ENCODE peak calls at places on chromosomes 11 and 22, in eight cellular contexts. E, N, K, Z, M, O, A and T are unnamed samples. For H3K4me1, the result is how much of the 10 kb centered on the place peaks cover.

GRCh38 chr11:66006134-66006890 is 4.0 kb downstream of the BANF1 start:
- DNase-seq in E (no peak), N (no peak), K (no peak), Z (no peak), M (no peak), O (no peak), A (no peak), T (no peak)

GRCh38 chr11:134476435-134477021 is 64.5 kb upstream of the B3GAT1 start:
- DNase-seq in E (peak), N (peak), K (no peak), Z (no peak), M (no peak), O (peak), A (no peak), T (peak)

GRCh38 chr11:70229737-70230136 is 26.6 kb downstream of the FADD start:
- DNase-seq in E (no peak), N (no peak), K (no peak), Z (no peak), M (no peak), O (no peak), A (no peak), T (no peak)

GRCh38 chr22:19852177-19852781 is 2.4 kb downstream of the GNB1L start:
- DNase-seq in E (no peak), N (no peak), K (no peak), Z (no peak), M (no peak), O (no peak), A (no peak), T (peak)

GRCh38 chr11:78715639-78716311 is 141.1 kb upstream of the NARS2 start:
- DNase-seq in E (peak), N (peak), K (peak), Z (peak), M (peak), O (peak), A (peak), T (peak)

GRCh38 chr11:57269580-57270021 is 32.6 kb upstream of the APLNR start:
- DNase-seq in E (no peak), N (no peak), K (no peak), Z (no peak), M (no peak), O (no peak), A (no peak), T (no peak)

GRCh38 chr11:87076260-87076783 is 38.6 kb downstream of the TMEM135 start:
- DNase-seq in E (no peak), N (no peak), K (no peak), Z (no peak), M (no peak), O (no peak), A (no peak), T (no peak)

GRCh38 chr11:92266821-92267220 is 42.2 kb downstream of the FAT3 start:
- DNase-seq in E (no peak), N (no peak), K (no peak), Z (no peak), M (no peak), O (no peak), A (no peak), T (peak)

GRCh38 chr11:13260963-13261599 is 16.5 kb upstream of the BMAL1 start:
- DNase-seq in E (no peak), N (peak), K (no peak), Z (no peak), M (no peak), O (no peak), A (no peak), T (no peak)

GRCh38 chr11:18313985-18314763 is 7.8 kb downstream of the HPS5 start:
- DNase-seq in E (no peak), N (no peak), K (no peak), Z (no peak), M (no peak), O (peak), A (no peak), T (no peak)

GRCh38 chr11:134120143-134120850 is 51.4 kb downstream of the JAM3 start:
- DNase-seq in E (no peak), N (no peak), K (no peak), Z (no peak), M (no peak), O (no peak), A (no peak), T (peak)

GRCh38 chr22:41966225-41966606 is 3.0 kb upstream of the SEPTIN3 start:
- DNase-seq in E (no peak), N (no peak), K (no peak), Z (no peak), M (no peak), O (no peak), A (no peak), T (no peak)

GRCh38 chr11:126282742-126283591 is at the start of gene TIRAP:
- DNase-seq in E (peak), N (peak), K (peak), Z (no peak), M (peak), O (peak), A (peak), T (peak)

GRCh38 chr11:117430293-117430955 is 102.8 kb downstream of the CEP164 start:
- DNase-seq in E (no peak), N (no peak), K (no peak), Z (no peak), M (no peak), O (no peak), A (no peak), T (no peak)

GRCh38 chr11:111582163-111582562 is 20.1 kb upstream of the SIK2 start:
- DNase-seq in E (no peak), N (no peak), K (peak), Z (no peak), M (no peak), O (no peak), A (no peak), T (no peak)

GRCh38 chr11:34654491-34655334 is 33.8 kb downstream of the EHF start:
- DNase-seq in E (no peak), N (peak), K (no peak), Z (peak), M (no peak), O (peak), A (no peak), T (peak)

GRCh38 chr11:119853581-119854360 is 124.8 kb upstream of the NECTIN1 start:
- DNase-seq in E (no peak), N (no peak), K (no peak), Z (no peak), M (no peak), O (no peak), A (no peak), T (no peak)

GRCh38 chr11:111378773-111379499 is at the start of gene POU2AF1:
- DNase-seq in E (no peak), N (no peak), K (peak), Z (no peak), M (no peak), O (peak), A (peak), T (no peak)

GRCh38 chr22:46563381-46564083 is 26.1 kb upstream of the CELSR1 start:
- DNase-seq in E (peak), N (peak), K (peak), Z (peak), M (peak), O (peak), A (peak), T (peak)

GRCh38 chr11:2273311-2273710 is 2.9 kb upstream of the ASCL2 start:
- DNase-seq in E (no peak), N (no peak), K (no peak), Z (no peak), M (no peak), O (no peak), A (no peak), T (no peak)

GRCh38 chr11:30143098-30143705 is 87.6 kb upstream of the FSHB start:
- DNase-seq in E (peak), N (peak), K (peak), Z (peak), M (peak), O (peak), A (peak), T (peak)

GRCh38 chr11:110522456-110522855 is 92.7 kb downstream of the FDX1 start:
- DNase-seq in E (no peak), N (no peak), K (peak), Z (no peak), M (no peak), O (no peak), A (no peak), T (no peak)

GRCh38 chr11:132982769-132983168 is 549.5 kb downstream of the OPCML start:
- DNase-seq in E (peak), N (no peak), K (no peak), Z (no peak), M (no peak), O (peak), A (no peak), T (no peak)

GRCh38 chr11:14371249-14371648 is 12.3 kb upstream of the RRAS2 start:
- DNase-seq in E (no peak), N (no peak), K (no peak), Z (no peak), M (no peak), O (no peak), A (no peak), T (no peak)

GRCh38 chr11:47856186-47856585 is 8.0 kb upstream of the NUP160 start:
- DNase-seq in E (no peak), N (no peak), K (no peak), Z (no peak), M (no peak), O (no peak), A (no peak), T (peak)

GRCh38 chr11:22666700-22667439 is 459 bp downstream of the GAS2 start:
- DNase-seq in E (peak), N (no peak), K (no peak), Z (no peak), M (peak), O (peak), A (peak), T (peak)

GRCh38 chr11:9273430-9274336 is 8.5 kb upstream of the DENND5A start:
- DNase-seq in E (no peak), N (no peak), K (no peak), Z (no peak), M (no peak), O (no peak), A (no peak), T (no peak)

GRCh38 chr11:67301951-67302516 is 1.3 kb upstream of the SSH3 start:
- DNase-seq in E (peak), N (peak), K (no peak), Z (no peak), M (no peak), O (peak), A (no peak), T (peak)

GRCh38 chr22:45227645-45228400 is 12.9 kb downstream of the KIAA0930 start:
- DNase-seq in E (peak), N (no peak), K (no peak), Z (no peak), M (no peak), O (no peak), A (no peak), T (no peak)

GRCh38 chr11:46890665-46891064 is 27.7 kb downstream of the LRP4 start:
- DNase-seq in E (no peak), N (peak), K (no peak), Z (no peak), M (no peak), O (no peak), A (no peak), T (no peak)

GRCh38 chr11:114132944-114133394 is 73.5 kb downstream of the ZBTB16 start:
- DNase-seq in E (no peak), N (peak), K (no peak), Z (no peak), M (no peak), O (no peak), A (no peak), T (no peak)

GRCh38 chr11:104546486-104546885 is 351.8 kb downstream of the CASP12 start:
- DNase-seq in E (no peak), N (no peak), K (no peak), Z (no peak), M (no peak), O (no peak), A (no peak), T (no peak)

GRCh38 chr22:21920341-21921183 is 32.1 kb downstream of the PPM1F start:
- DNase-seq in E (no peak), N (no peak), K (no peak), Z (no peak), M (peak), O (no peak), A (no peak), T (no peak)

GRCh38 chr11:63445720-63446119 is 45.2 kb downstream of the PLAAT5 start:
- DNase-seq in E (no peak), N (peak), K (no peak), Z (no peak), M (no peak), O (no peak), A (no peak), T (no peak)

GRCh38 chr11:77557553-77557952 is 32.2 kb upstream of the AQP11 start:
- DNase-seq in E (peak), N (peak), K (no peak), Z (no peak), M (peak), O (peak), A (peak), T (no peak)

GRCh38 chr22:45636668-45637067 is 35.0 kb upstream of the ATXN10 start:
- DNase-seq in E (no peak), N (no peak), K (no peak), Z (no peak), M (no peak), O (no peak), A (no peak), T (no peak)

GRCh38 chr22:38085501-38085900 is 1.5 kb upstream of the SLC16A8 start:
- DNase-seq in E (no peak), N (no peak), K (no peak), Z (no peak), M (no peak), O (no peak), A (no peak), T (no peak)

GRCh38 chr22:44731357-44731970 is 20.9 kb upstream of the ARHGAP8 start:
- DNase-seq in E (no peak), N (no peak), K (no peak), Z (no peak), M (peak), O (no peak), A (no peak), T (no peak)

GRCh38 chr11:3747704-3748103 is 49.6 kb downstream of the NUP98 start:
- DNase-seq in E (no peak), N (peak), K (no peak), Z (no peak), M (no peak), O (no peak), A (no peak), T (peak)

GRCh38 chr11:78277314-78277994 is 88.7 kb downstream of the USP35 start:
- DNase-seq in E (no peak), N (no peak), K (no peak), Z (no peak), M (no peak), O (no peak), A (no peak), T (peak)

GRCh38 chr11:101129203-101129943 is at the start of gene PGR:
- DNase-seq in E (peak), N (no peak), K (no peak), Z (no peak), M (peak), O (peak), A (no peak), T (peak)
- TF ChIP-seq EZH2phosphoT487 in E (peak), N (peak), K (no peak), Z (no peak), M (no peak), O (peak), A (no peak), T (peak)

DNA sequence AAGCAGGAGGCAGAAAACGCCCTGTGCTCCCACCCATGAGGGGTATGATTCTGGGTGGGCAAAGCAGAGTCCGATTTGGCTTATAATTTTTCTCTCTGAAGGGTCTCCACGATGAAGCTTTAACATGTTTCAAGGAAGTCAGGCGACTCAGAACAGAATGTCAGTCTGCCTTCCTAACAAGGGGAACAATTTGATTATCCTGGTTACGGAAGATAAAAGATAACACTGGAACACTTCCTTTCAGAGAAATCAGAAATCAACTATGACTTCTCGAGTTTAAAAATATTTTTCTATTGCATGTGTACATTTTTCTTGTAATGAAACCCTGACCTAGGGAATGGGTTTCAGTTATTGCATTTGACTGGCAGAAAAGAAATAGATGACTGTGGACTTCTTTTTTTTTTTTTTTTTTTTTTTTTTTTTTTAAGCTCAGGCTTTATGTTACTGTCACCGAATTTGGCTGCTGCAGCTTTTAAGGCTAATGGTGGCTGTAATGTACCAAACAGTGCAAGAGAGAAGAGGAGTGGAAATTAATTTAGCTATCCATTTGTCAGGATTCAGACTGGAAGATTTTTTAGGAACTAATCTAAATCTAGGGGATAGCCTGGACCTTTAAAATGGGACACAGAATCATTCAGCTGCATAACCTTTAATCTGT is 297.7 kb downstream of the CADM1 start:
- DNase-seq in E (no peak), N (no peak), K (no peak), Z (no peak), M (peak), O (no peak), A (no peak), T (no peak)
- TF ChIP-seq CTCF in E (no peak), N (no peak), K (no peak), Z (no peak), M (no peak), O (no peak), A (no peak), T (no peak)

GRCh38 chr11:72631806-72632731 is 42.2 kb downstream of the PDE2A start:
- DNase-seq in E (no peak), N (peak), K (no peak), Z (no peak), M (peak), O (no peak), A (no peak), T (no peak)
- H3K4me1 ChIP-seq in E (under half), N (under half), K (under half), Z (under half), M (under half), O (under half), A (under half), T (under half)

GRCh38 chr11:45390407-45390806 is 104.3 kb upstream of the SYT13 start:
- DNase-seq in E (no peak), N (no peak), K (no peak), Z (no peak), M (no peak), O (no peak), A (no peak), T (no peak)
- TF ChIP-seq EZH2phosphoT487 in E (no peak), N (no peak), K (no peak), Z (no peak), M (no peak), O (no peak), A (no peak), T (no peak)

DNA sequence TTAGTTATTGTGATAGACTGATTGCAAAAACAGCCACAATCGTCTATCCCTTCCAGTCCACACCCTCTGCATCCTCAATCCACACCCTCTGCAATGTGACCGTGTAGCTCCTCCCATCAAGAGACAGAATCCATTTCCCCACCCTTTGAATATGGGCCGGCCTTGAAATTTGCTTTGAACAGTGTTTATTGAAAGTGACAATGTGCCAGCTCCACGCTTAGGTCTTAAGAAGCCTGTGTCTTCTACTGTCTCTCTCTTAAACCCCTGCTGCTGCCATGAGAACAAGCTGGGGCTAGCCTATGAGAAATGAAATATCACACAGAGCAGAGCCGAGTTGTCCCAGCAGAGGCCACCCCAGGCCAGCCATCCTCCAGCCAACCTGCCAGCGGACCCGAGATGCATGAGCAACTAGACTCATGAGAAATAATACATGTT is 22.3 kb upstream of the MICAL2 start:
- DNase-seq in E (no peak), N (peak), K (no peak), Z (no peak), M (no peak), O (no peak), A (no peak), T (no peak)
- TF ChIP-seq CTCF in E (no peak), N (no peak), K (no peak), Z (peak), M (peak), O (peak), A (no peak), T (peak)

DNA sequence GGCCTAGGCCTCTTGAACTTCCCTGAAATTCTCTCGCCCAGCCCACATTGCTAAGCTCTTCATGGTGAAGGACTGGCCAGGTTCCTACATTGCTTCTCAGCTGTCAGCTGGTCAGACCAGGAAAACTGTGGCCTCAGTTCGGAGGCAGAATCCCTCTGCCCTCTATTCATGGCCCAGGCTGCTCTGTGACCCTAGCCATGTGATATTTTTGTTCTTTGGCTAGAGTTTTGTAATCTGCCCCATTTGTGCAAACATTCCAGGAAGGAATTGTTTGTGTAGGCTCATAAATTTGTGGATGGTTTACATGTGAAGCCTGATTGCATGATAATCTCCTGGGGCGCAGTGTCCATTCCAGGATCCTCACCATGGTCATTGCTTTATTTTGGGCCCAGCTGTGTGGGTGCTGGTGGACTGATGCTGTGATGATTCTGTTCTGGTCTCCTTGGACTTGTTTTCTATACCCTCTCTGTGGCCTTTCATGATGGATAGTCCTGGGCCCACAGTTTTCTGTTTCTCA is 149.1 kb upstream of the E2F8 start:
- DNase-seq in E (no peak), N (no peak), K (no peak), Z (no peak), M (no peak), O (no peak), A (no peak), T (peak)
- H3K4me1 ChIP-seq in E (under half), N (under half), K (under half), Z (under half), M (under half), O (under half), A (under half), T (under half)

GRCh38 chr11:27991731-27992130 is 116.2 kb downstream of the KIF18A start:
- DNase-seq in E (no peak), N (no peak), K (no peak), Z (no peak), M (no peak), O (no peak), A (no peak), T (no peak)
- TF ChIP-seq EZH2phosphoT487 in E (no peak), N (no peak), K (no peak), Z (no peak), M (no peak), O (no peak), A (no peak), T (no peak)

DNA sequence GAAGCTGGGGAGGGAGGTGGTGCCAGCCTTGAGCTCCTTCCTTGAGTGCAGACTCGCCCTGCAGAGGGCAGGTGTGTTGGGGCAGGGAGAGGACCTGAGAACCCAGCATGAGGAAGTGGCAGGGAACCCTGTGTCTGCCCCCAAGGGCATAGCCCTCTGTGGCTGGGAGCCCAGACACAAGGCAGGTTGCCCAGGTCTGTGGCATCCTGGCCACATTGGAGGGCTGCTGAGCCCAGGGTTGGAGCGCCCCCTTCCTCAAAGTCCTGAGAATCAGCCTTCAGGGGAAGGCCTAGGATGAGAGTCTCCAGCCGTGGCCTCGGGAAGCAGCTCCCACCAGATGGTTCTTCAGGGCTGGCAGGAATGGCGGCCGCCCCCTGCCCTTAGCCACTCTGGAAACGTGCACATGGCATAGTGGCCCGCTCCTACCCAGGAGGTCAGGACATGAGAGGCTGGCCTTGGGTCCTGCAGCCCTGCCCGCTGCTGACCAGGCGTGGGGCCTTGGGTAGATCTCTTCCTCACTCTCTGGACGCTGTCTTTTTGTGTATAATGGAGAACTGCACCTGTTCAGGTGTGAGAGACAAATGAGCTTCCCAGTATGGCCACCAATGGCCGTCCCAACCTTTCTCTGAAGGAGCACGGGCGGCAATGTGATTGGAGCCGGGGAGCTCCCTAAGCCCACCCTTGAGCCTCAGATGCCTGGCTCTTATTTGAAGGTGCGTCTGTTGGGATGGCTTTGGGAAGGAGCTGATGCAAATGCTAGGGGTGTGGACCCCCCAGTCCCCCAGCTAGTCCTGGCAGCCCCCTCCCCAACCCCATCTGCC is 4.5 kb upstream of the CDC42BPG start:
- DNase-seq in E (peak), N (peak), K (peak), Z (no peak), M (no peak), O (peak), A (peak), T (peak)
- TF ChIP-seq CTCF in E (peak), N (peak), K (peak), Z (no peak), M (no peak), O (peak), A (peak), T (no peak)